ENCODE peak calls at places on chromosome 3, in four cellular contexts. A is head of caudate nucleus, X is testis, M is upper lobe of right lung. Y is an unnamed sample.
A peak's percentile ranks its signal among the peaks of the same experiment; 100 is the strongest.

GRCh38 chr3:182331356-182331755 is 461.9 kb upstream of the ATP11B start:
- DNase-seq in A (no peak), X (no peak), M (no peak), Y (no peak)

GRCh38 chr3:100325827-100326226 is 8.7 kb upstream of the NIT2 start:
- DNase-seq in A (no peak), X (no peak), M (no peak), Y (no peak)

GRCh38 chr3:51966941-51967383 is 292 bp downstream of the PCBP4 start:
- DNase-seq in A (no peak), X (no peak), M (no peak), Y (no peak)

GRCh38 chr3:186365202-186365974 is 3.4 kb upstream of the DGKG start:
- DNase-seq in A (peak; percentile 21), X (no peak), M (no peak), Y (no peak)

GRCh38 chr3:65568497-65568896 is 470.2 kb downstream of the MAGI1 start:
- DNase-seq in A (no peak), X (no peak), M (no peak), Y (no peak)

GRCh38 chr3:11072631-11073030 is 80.1 kb downstream of the SLC6A1 start:
- DNase-seq in A (no peak), X (no peak), M (no peak), Y (no peak)

GRCh38 chr3:44058022-44058867 is 183.4 kb upstream of the TOPAZ1 start:
- DNase-seq in A (peak; percentile 86), X (no peak), M (no peak), Y (peak; percentile 3)

GRCh38 chr3:13705702-13706280 is 156.9 kb downstream of the FBLN2 start:
- DNase-seq in A (no peak), X (no peak), M (peak; percentile 17), Y (no peak)

GRCh38 chr3:146536681-146537080 is 7.7 kb downstream of the PLSCR1 start:
- DNase-seq in A (no peak), X (no peak), M (no peak), Y (no peak)

GRCh38 chr3:150607267-150608065 is 4.3 kb downstream of the SELENOT start:
- DNase-seq in A (no peak), X (no peak), M (no peak), Y (no peak)

GRCh38 chr3:48469046-48469915 is 22.7 kb downstream of the ATRIP start:
- DNase-seq in A (no peak), X (no peak), M (no peak), Y (no peak)

GRCh38 chr3:99789322-99789721 is 28.3 kb upstream of the CMSS1 start:
- DNase-seq in A (peak; percentile 39), X (peak; percentile 59), M (no peak), Y (no peak)

GRCh38 chr3:128505771-128506170 is 12.8 kb upstream of the GATA2 start:
- DNase-seq in A (no peak), X (no peak), M (no peak), Y (no peak)

GRCh38 chr3:28768439-28768838 is 419.8 kb upstream of the AZI2 start:
- DNase-seq in A (no peak), X (no peak), M (no peak), Y (no peak)

GRCh38 chr3:72555714-72556113 is 292.5 kb downstream of the SHQ1 start:
- DNase-seq in A (no peak), X (no peak), M (no peak), Y (no peak)

GRCh38 chr3:49469037-49469875 is 811 bp upstream of the DAG1 start:
- DNase-seq in A (peak; percentile 31), X (peak; percentile 78), M (peak; percentile 87), Y (peak; percentile 20)

GRCh38 chr3:115523467-115523866 is 99.8 kb upstream of the GAP43 start:
- DNase-seq in A (no peak), X (no peak), M (no peak), Y (no peak)

GRCh38 chr3:129173725-129174124 is 10.0 kb downstream of the CNBP start:
- DNase-seq in A (no peak), X (no peak), M (no peak), Y (no peak)

GRCh38 chr3:30654269-30654668 is 47.9 kb downstream of the TGFBR2 start:
- DNase-seq in A (no peak), X (no peak), M (no peak), Y (no peak)

GRCh38 chr3:195071916-195072820 is 198.8 kb downstream of the XXYLT1 start:
- DNase-seq in A (no peak), X (no peak), M (peak; percentile 57), Y (no peak)

GRCh38 chr3:183116051-183116614 is 16.8 kb upstream of the MCCC1 start:
- DNase-seq in A (peak; percentile 90), X (peak; percentile 75), M (peak; percentile 72), Y (peak; percentile 98)

GRCh38 chr3:120450261-120450913 is 405 bp downstream of the FSTL1 start:
- DNase-seq in A (peak; percentile 33), X (peak; percentile 57), M (peak; percentile 73), Y (peak; percentile 41)

GRCh38 chr3:20741381-20741780 is 555.4 kb upstream of the SGO1 start:
- DNase-seq in A (no peak), X (no peak), M (no peak), Y (no peak)

GRCh38 chr3:15646924-15647511 is 45.5 kb downstream of the BTD start:
- DNase-seq in A (peak; percentile 44), X (peak; percentile 39), M (no peak), Y (no peak)

GRCh38 chr3:44309500-44309899 is 29.1 kb upstream of the TCAIM start:
- DNase-seq in A (no peak), X (no peak), M (no peak), Y (no peak)

GRCh38 chr3:129057249-129057648 is 3.3 kb upstream of the GP9 start:
- DNase-seq in A (no peak), X (no peak), M (no peak), Y (no peak)

GRCh38 chr3:185733980-185734724 is 90.7 kb downstream of the IGF2BP2 start:
- DNase-seq in A (peak; percentile 62), X (peak; percentile 64), M (no peak), Y (peak; percentile 55)

GRCh38 chr3:50167069-50167781 is 12.1 kb downstream of the SEMA3F start:
- DNase-seq in A (no peak), X (no peak), M (no peak), Y (peak; percentile 10)

GRCh38 chr3:184081116-184081830 is 15.6 kb upstream of the HTR3E start:
- DNase-seq in A (no peak), X (no peak), M (no peak), Y (no peak)

GRCh38 chr3:150740733-150741496 is 22.1 kb downstream of the SIAH2 start:
- DNase-seq in A (no peak), X (no peak), M (no peak), Y (no peak)

GRCh38 chr3:114404590-114404989 is 110.8 kb downstream of the TIGIT start:
- DNase-seq in A (no peak), X (no peak), M (no peak), Y (no peak)

GRCh38 chr3:101036213-101036618 is 43.0 kb upstream of the ABI3BP start:
- DNase-seq in A (no peak), X (no peak), M (no peak), Y (no peak)